ENCODE peak calls at places on chromosomes 12 and 14, in ten cellular contexts. I, Z, X, E, C, S, W, J, N and T are unnamed samples.

GRCh38 chr14:89033756-89034155 is 209.3 kb downstream of the TTC8 start:
- DNase-seq in I (no peak), Z (no peak), X (no peak), E (peak; percentile 49), C (no peak), S (no peak), W (no peak), J (no peak), N (no peak), T (no peak)

GRCh38 chr14:26773906-26774593 is 176.2 kb upstream of the NOVA1 start:
- DNase-seq in I (no peak), Z (no peak), X (no peak), E (no peak), C (no peak), S (peak; percentile 22), W (no peak), J (no peak), N (no peak), T (peak; percentile 60)

GRCh38 chr14:61326847-61327246 is 5.5 kb downstream of the PRKCH start:
- DNase-seq in I (no peak), Z (peak; percentile 79), X (no peak), E (peak; percentile 25), C (peak; percentile 90), S (no peak), W (peak; percentile 52), J (no peak), N (peak; percentile 67), T (no peak)

GRCh38 chr14:23446291-23446851 is 10.9 kb upstream of the MYH7 start:
- DNase-seq in I (no peak), Z (no peak), X (no peak), E (no peak), C (no peak), S (no peak), W (no peak), J (no peak), N (no peak), T (no peak)

GRCh38 chr12:6338955-6339761 is 2.7 kb downstream of the TNFRSF1A start:
- DNase-seq in I (no peak), Z (no peak), X (no peak), E (no peak), C (no peak), S (no peak), W (no peak), J (no peak), N (no peak), T (no peak)

GRCh38 chr14:36771256-36771655 is 109.6 kb downstream of the PAX9 start:
- DNase-seq in I (no peak), Z (no peak), X (no peak), E (no peak), C (no peak), S (no peak), W (no peak), J (no peak), N (no peak), T (no peak)

GRCh38 chr14:79542121-79542520 is 669.2 kb downstream of the DIO2 start:
- DNase-seq in I (no peak), Z (no peak), X (peak; percentile 54), E (no peak), C (no peak), S (peak; percentile 66), W (no peak), J (no peak), N (no peak), T (no peak)

GRCh38 chr12:42473130-42473529 is 116.4 kb downstream of the PRICKLE1 start:
- DNase-seq in I (no peak), Z (no peak), X (peak; percentile 65), E (no peak), C (no peak), S (peak; percentile 72), W (no peak), J (no peak), N (no peak), T (no peak)

GRCh38 chr12:121778567-121779421 is 14.7 kb downstream of the RHOF start:
- DNase-seq in I (no peak), Z (no peak), X (no peak), E (no peak), C (no peak), S (no peak), W (no peak), J (no peak), N (no peak), T (no peak)

GRCh38 chr12:57719777-57720605 is 18.6 kb downstream of the AGAP2 start:
- DNase-seq in I (no peak), Z (no peak), X (no peak), E (no peak), C (no peak), S (no peak), W (no peak), J (no peak), N (no peak), T (no peak)

GRCh38 chr14:61891251-61891650 is 129.0 kb downstream of the SNAPC1 start:
- DNase-seq in I (no peak), Z (no peak), X (peak; percentile 27), E (no peak), C (no peak), S (peak; percentile 47), W (no peak), J (no peak), N (no peak), T (peak; percentile 29)

GRCh38 chr14:46352876-46353275 is 298.7 kb downstream of the RPL10L start:
- DNase-seq in I (no peak), Z (no peak), X (no peak), E (no peak), C (no peak), S (no peak), W (no peak), J (no peak), N (no peak), T (no peak)

GRCh38 chr12:109538191-109538863 is 35.0 kb downstream of the MMAB start:
- DNase-seq in I (no peak), Z (no peak), X (no peak), E (no peak), C (no peak), S (no peak), W (no peak), J (no peak), N (no peak), T (no peak)

GRCh38 chr12:6335451-6336078 is 6.3 kb downstream of the TNFRSF1A start:
- DNase-seq in I (peak; percentile 76), Z (peak; percentile 92), X (peak; percentile 84), E (peak; percentile 79), C (peak; percentile 77), S (peak; percentile 91), W (peak; percentile 84), J (peak; percentile 80), N (peak; percentile 80), T (peak; percentile 84)

GRCh38 chr12:13130981-13131380 is 27.5 kb upstream of the GSG1 start:
- DNase-seq in I (no peak), Z (no peak), X (no peak), E (no peak), C (no peak), S (peak; percentile 20), W (no peak), J (no peak), N (no peak), T (no peak)

GRCh38 chr12:13133886-13134285 is 30.4 kb upstream of the GSG1 start:
- DNase-seq in I (no peak), Z (no peak), X (no peak), E (no peak), C (no peak), S (no peak), W (no peak), J (no peak), N (no peak), T (no peak)

DNA sequence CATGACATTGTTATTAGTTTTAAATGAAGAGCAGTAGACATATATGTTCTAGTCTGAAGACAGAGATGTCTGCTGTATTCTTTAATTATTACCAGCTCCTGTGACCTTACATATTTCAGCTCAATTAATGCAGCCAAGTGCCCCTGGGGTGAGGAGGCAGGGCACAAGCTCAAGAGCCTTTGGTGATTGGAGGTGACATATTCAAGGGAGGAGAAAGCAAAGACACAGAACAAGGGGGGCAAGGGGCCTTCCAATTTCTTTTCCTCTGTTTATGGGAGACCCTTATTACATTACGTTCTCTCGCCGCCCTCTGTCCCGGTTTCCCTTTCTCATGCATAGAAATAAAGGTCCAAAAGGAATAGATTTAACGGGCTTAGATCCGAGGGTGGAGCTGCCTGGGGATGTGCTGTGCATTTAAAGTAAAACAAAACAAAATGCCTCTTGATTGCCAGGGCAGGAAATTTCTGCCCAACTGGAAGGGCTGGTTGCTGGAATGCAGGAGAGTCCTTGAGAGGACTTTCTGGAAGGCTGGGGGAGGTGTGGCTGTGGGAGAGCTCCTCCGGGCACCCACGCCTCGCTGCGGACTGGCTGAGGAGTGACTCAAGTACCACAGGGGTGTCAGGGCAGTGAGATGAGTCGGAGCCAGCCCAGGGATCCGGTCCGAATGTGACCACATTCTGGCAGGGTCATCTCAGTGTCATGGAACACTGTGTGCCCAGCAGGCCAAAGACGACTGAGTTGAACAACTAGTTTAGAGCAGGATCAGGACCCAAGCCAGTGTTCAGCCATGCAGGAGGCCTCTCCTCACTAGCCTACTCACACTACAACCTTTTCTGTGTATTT is 32.1 kb upstream of the GSG1 start:
- DNase-seq in I (peak; percentile 9), Z (no peak), X (peak; percentile 79), E (peak; percentile 39), C (no peak), S (peak; percentile 88), W (peak; percentile 66), J (peak; percentile 38), N (peak; percentile 93), T (peak; percentile 64)
- TF ChIP-seq CTCF in I (no peak), Z (no peak), X (no peak), E (no peak), C (no peak), S (peak; percentile 43), W (no peak), J (no peak), N (no peak), T (peak; percentile 50)

DNA sequence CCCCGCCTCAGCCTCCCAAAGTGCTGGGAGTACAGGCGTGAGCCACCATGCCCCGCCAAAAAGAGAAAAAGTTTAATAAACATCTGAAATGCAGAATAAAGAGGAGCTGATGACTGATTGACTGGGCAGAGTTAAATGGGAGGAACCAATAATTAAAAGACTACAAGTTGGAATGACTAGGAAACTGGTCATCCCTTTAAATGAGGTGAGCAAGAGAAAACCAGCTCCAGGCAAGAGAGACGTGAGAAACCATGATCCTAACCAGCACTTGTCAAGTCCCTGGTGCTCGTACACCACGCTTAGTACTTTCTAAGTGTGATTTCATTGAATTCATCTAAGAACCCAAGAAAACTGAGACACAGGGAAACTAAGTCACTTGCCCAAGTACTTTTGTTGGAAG is 47.9 kb downstream of the MAP1LC3B2 start:
- DNase-seq in I (no peak), Z (no peak), X (no peak), E (no peak), C (no peak), S (no peak), W (no peak), J (no peak), N (no peak), T (no peak)
- H3K27me3 ChIP-seq in I (no peaks in the 10 kb centered on the region), Z (no peaks in the 10 kb centered on the region), X (no peaks in the 10 kb centered on the region), E (no peaks in the 10 kb centered on the region), C (no peaks in the 10 kb centered on the region), S (no peaks in the 10 kb centered on the region), W (no peaks in the 10 kb centered on the region), J (no peaks in the 10 kb centered on the region), N (no peaks in the 10 kb centered on the region), T (no peaks in the 10 kb centered on the region)

GRCh38 chr12:14482886-14483285 is 84.8 kb downstream of the PLBD1 start:
- DNase-seq in I (no peak), Z (no peak), X (no peak), E (no peak), C (no peak), S (no peak), W (no peak), J (no peak), N (no peak), T (peak; percentile 51)
- H3K4me1 ChIP-seq in I (no peaks in the 10 kb centered on the region), Z (no peaks in the 10 kb centered on the region), X (no peaks in the 10 kb centered on the region), E (no peaks in the 10 kb centered on the region), C (no peaks in the 10 kb centered on the region), S (no peaks in the 10 kb centered on the region), W (no peaks in the 10 kb centered on the region), J (no peaks in the 10 kb centered on the region), N (no peaks in the 10 kb centered on the region), T (peaks cover 9% of the 10 kb centered on the region)

GRCh38 chr12:95976416-95976832 is 19.7 kb downstream of the HAL start:
- DNase-seq in I (no peak), Z (no peak), X (peak; percentile 18), E (no peak), C (no peak), S (peak; percentile 36), W (no peak), J (no peak), N (no peak), T (peak; percentile 63)
- TF ChIP-seq CTCF in I (no peak), Z (no peak), X (no peak), E (no peak), C (no peak), S (no peak), W (no peak), J (no peak), N (no peak), T (no peak)